ENCODE peak calls at places on chromosomes 12 and 14, in nine cellular contexts. G is kidney epithelial cell, I is cardiac muscle cell, M is H7, T is astrocyte of the cerebellum, J is lower leg skin, K is gastrocnemius medialis, S is pancreas, N is lung. L is an unnamed sample.

GRCh38 chr12:47811581-47812484 is 7.9 kb downstream of the HDAC7 start:
- DNase-seq in N (no peak), S (no peak), G (no peak), K (peak), T (no peak), I (peak), J (peak), M (no peak), L (no peak)

GRCh38 chr12:9391751-9392240 is 183.6 kb upstream of the PZP start:
- DNase-seq in N (no peak), J (no peak), M (peak), I (no peak), T (no peak), S (no peak), G (no peak), K (no peak), L (no peak)

GRCh38 chr12:12839886-12840285 is 26.7 kb downstream of the DDX47 start:
- DNase-seq in I (peak), K (no peak), G (peak), N (peak), M (no peak), S (no peak), J (no peak), T (peak), L (no peak)

GRCh38 chr12:132490481-132491348 is 764 bp downstream of the FBRSL1 start:
- DNase-seq in K (no peak), J (no peak), T (no peak), M (peak), N (no peak), S (no peak), I (peak), G (no peak), L (no peak)

GRCh38 chr12:47725893-47726292 is 603 bp upstream of the ENDOU start:
- DNase-seq in I (peak), K (no peak), G (no peak), N (no peak), M (no peak), S (no peak), T (peak), J (no peak), L (peak)

GRCh38 chr12:107032266-107032665 is 45.3 kb upstream of the MTERF2 start:
- DNase-seq in J (no peak), K (no peak), M (no peak), S (no peak), T (no peak), G (no peak), N (no peak), I (no peak), L (no peak)

GRCh38 chr12:4169959-4170358 is 103.6 kb upstream of the CCND2 start:
- DNase-seq in M (no peak), J (no peak), S (no peak), N (no peak), I (no peak), T (no peak), G (no peak), K (no peak), L (no peak)

GRCh38 chr12:130412384-130412783 is 74.7 kb downstream of the PIWIL1 start:
- DNase-seq in J (no peak), S (no peak), I (no peak), T (no peak), M (no peak), N (no peak), G (no peak), K (no peak), L (no peak)

GRCh38 chr12:8636581-8636980 is 23.9 kb upstream of the AICDA start:
- DNase-seq in G (no peak), K (no peak), N (no peak), S (no peak), I (no peak), J (no peak), M (no peak), T (no peak), L (no peak)

GRCh38 chr14:30610719-30611388 is 11.3 kb upstream of the SCFD1 start:
- DNase-seq in N (peak), J (peak), K (peak), I (peak), G (no peak), M (no peak), S (peak), T (peak), L (no peak)

GRCh38 chr14:69002069-69002468 is 23.0 kb upstream of the ACTN1 start:
- DNase-seq in G (no peak), J (no peak), S (peak), T (no peak), I (no peak), M (peak), K (no peak), N (no peak), L (no peak)

GRCh38 chr12:79776111-79776510 is 85.3 kb upstream of the PAWR start:
- DNase-seq in M (no peak), G (no peak), I (peak), J (no peak), S (no peak), N (no peak), T (peak), K (no peak), L (no peak)

GRCh38 chr14:97603201-97603600 is 806.0 kb downstream of the VRK1 start:
- DNase-seq in S (no peak), M (no peak), G (no peak), J (no peak), T (no peak), K (no peak), I (no peak), N (no peak), L (no peak)

GRCh38 chr14:97604731-97605130 is 807.5 kb downstream of the VRK1 start:
- DNase-seq in J (no peak), G (no peak), I (no peak), T (no peak), K (no peak), M (no peak), S (no peak), N (no peak), L (no peak)

DNA sequence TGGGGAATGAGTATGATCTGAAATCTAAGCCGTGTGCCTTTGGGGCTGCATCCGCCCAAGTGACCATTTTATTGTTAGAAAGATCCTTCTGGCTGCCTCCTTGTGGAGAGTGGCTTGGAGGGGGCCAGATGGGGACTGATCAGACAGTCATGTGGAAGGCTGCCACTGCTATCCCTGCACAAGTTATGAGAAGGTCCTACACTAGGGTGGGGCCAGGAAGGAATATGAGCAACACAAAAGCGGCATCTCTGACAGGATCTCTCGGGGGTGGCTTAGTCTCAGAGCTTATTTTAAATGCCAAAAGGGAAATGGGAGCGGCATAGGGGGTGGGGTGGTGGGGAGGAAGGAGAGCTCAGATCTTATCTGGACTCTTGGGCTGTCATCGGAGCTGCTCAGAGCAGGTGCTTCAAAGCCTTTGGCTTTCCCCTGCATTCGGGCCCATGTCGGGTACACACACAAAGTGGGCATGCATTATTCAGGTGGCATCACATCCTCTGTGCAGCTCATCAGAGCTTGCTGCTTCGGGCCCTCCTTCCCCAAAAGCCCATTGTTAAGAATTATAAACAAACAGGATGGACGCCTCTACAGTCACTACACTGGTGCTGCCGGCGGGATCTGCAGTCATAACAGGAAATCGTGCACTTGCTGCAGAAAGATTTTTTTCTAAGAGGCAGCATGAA is 805.4 kb downstream of the VRK1 start:
- DNase-seq in K (no peak), S (no peak), M (no peak), N (no peak), T (no peak), J (no peak), G (no peak), I (no peak), L (no peak)
- H3K4me3 ChIP-seq in K (no peak), S (no peak), M (no peak), N (no peak), T (no peak), J (no peak), G (no peak), I (no peak), L (no peak)

GRCh38 chr12:1663440-1664132 is 27.3 kb upstream of the ADIPOR2 start:
- DNase-seq in K (no peak), M (no peak), I (no peak), G (no peak), S (no peak), N (no peak), T (no peak), J (no peak), L (no peak)

GRCh38 chr12:1662761-1663439 is 28.0 kb upstream of the ADIPOR2 start:
- DNase-seq in T (no peak), J (no peak), I (peak), M (peak), S (peak), G (peak), K (peak), N (peak), L (no peak)

GRCh38 chr12:1657616-1658167 is 28.7 kb downstream of the WNT5B start:
- DNase-seq in N (no peak), M (no peak), I (no peak), T (no peak), J (no peak), K (no peak), S (no peak), G (no peak), L (no peak)

GRCh38 chr12:1661553-1662335 is 29.1 kb upstream of the ADIPOR2 start:
- DNase-seq in T (peak), I (peak), G (peak), S (peak), J (peak), N (peak), M (peak), K (peak), L (peak)

DNA sequence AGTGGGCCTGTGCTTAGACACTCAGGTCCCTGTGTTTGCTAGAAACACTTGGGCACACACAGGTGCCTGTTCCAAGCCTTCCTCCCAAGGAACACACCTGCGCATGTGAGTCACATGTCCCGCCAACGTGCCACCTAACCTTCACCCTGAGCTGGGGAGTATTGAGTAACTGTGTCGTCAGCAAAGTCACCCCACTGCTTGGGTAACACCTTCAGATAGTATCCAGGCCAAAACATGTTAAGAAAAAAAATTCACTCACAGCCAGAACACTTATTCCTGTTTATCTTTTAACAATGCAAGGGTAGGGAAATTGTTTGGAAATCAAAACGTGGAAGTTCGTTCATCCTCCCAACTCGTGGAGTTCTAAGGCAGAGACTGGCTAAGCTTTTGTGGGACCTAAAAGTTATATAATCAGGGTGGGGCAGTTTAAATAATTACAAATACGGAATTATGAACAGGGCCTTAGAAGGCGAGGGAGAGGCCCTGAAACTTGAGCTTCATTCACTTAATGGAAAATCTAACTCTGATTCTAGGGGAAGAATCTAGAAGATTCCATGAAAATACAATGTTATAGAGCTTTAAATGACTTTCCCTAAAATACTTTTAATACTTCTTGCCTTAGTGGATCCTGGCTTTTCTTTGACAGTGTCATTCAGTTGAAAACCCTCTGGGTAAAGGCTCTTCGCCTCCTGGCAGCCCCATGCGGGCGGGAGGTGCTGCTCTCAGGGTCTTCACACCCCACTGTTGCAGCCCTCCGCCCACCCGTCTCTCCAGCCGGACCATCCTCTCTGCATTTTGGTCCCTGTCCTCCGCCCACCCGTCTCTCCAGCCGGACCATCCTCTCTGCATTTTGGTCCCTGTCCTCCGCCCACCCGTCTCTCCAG is 30.3 kb upstream of the ADIPOR2 start:
- DNase-seq in T (no peak), I (peak), M (peak), N (peak), S (peak), J (peak), K (peak), G (no peak), L (no peak)
- H3K4me3 ChIP-seq in T (no peak), I (no peak), M (no peak), N (no peak), S (no peak), J (no peak), K (no peak), G (no peak), L (no peak)

GRCh38 chr12:72272731-72273498 is 745 bp downstream of the TRHDE start:
- DNase-seq in M (peak), K (no peak), J (no peak), G (no peak), I (peak), N (no peak), S (peak), T (no peak), L (no peak)

GRCh38 chr12:72271401-72271740 is 799 bp upstream of the TRHDE start:
- DNase-seq in I (peak), K (no peak), N (no peak), J (no peak), G (no peak), S (peak), M (peak), T (peak), L (no peak)

GRCh38 chr12:72270246-72270645 is 1.9 kb upstream of the TRHDE start:
- DNase-seq in S (no peak), T (no peak), M (no peak), G (no peak), K (no peak), J (no peak), N (no peak), I (no peak), L (no peak)

GRCh38 chr12:72273499-72273837 is 1.3 kb downstream of the TRHDE start:
- DNase-seq in I (no peak), M (no peak), K (no peak), N (no peak), G (no peak), S (peak), T (no peak), J (no peak), L (no peak)

GRCh38 chr12:72271741-72272661 is at the start of gene TRHDE:
- DNase-seq in J (peak), I (peak), T (no peak), N (no peak), S (peak), G (no peak), K (no peak), M (peak), L (no peak)
- H3K4me3 ChIP-seq in J (peak), I (peak), T (peak), N (peak), S (peak), G (peak), K (peak), M (peak), L (no peak)

GRCh38 chr12:39763071-39763893 is 143.7 kb upstream of the ABCD2 start:
- DNase-seq in I (no peak), G (no peak), T (no peak), S (no peak), N (no peak), K (no peak), M (no peak), J (no peak), L (no peak)

GRCh38 chr12:39764944-39765560 is 145.4 kb upstream of the ABCD2 start:
- DNase-seq in T (peak), I (peak), M (peak), N (no peak), S (no peak), J (no peak), K (no peak), G (peak), L (peak)

DNA sequence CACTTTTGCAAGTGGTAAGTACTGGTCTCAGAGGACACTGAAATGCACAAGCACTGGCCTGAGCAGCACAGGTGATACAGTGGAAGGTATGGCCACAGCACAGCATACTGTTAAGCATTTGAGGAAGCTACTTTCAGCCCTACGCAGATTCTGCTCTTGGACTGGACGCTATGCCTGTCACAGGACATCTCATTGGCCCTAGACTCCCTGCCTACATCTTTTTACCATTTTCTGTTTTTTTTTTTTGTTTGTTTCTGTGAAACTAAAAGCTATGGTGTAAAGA is 144.2 kb upstream of the ABCD2 start:
- DNase-seq in I (no peak), M (no peak), T (no peak), G (no peak), N (no peak), J (no peak), S (no peak), K (no peak), L (no peak)
- H3K4me3 ChIP-seq in I (no peak), M (no peak), T (no peak), G (no peak), N (no peak), J (no peak), S (no peak), K (no peak), L (no peak)

GRCh38 chr12:124567035-124567672 is at the start of gene NCOR2:
- DNase-seq in S (no peak), N (no peak), G (no peak), K (no peak), M (peak), J (no peak), I (no peak), T (no peak), L (no peak)

GRCh38 chr12:124570810-124571209 is 3.4 kb upstream of the NCOR2 start:
- DNase-seq in K (no peak), J (no peak), N (no peak), M (no peak), I (no peak), T (no peak), S (no peak), G (no peak), L (no peak)

GRCh38 chr12:124569375-124570148 is 2.1 kb upstream of the NCOR2 start:
- DNase-seq in K (no peak), S (no peak), M (peak), T (no peak), I (no peak), J (no peak), G (no peak), N (no peak), L (no peak)

GRCh38 chr12:124567673-124568373 is 411 bp upstream of the NCOR2 start:
- DNase-seq in J (peak), I (peak), T (peak), M (peak), K (peak), S (peak), G (no peak), N (peak), L (no peak)

DNA sequence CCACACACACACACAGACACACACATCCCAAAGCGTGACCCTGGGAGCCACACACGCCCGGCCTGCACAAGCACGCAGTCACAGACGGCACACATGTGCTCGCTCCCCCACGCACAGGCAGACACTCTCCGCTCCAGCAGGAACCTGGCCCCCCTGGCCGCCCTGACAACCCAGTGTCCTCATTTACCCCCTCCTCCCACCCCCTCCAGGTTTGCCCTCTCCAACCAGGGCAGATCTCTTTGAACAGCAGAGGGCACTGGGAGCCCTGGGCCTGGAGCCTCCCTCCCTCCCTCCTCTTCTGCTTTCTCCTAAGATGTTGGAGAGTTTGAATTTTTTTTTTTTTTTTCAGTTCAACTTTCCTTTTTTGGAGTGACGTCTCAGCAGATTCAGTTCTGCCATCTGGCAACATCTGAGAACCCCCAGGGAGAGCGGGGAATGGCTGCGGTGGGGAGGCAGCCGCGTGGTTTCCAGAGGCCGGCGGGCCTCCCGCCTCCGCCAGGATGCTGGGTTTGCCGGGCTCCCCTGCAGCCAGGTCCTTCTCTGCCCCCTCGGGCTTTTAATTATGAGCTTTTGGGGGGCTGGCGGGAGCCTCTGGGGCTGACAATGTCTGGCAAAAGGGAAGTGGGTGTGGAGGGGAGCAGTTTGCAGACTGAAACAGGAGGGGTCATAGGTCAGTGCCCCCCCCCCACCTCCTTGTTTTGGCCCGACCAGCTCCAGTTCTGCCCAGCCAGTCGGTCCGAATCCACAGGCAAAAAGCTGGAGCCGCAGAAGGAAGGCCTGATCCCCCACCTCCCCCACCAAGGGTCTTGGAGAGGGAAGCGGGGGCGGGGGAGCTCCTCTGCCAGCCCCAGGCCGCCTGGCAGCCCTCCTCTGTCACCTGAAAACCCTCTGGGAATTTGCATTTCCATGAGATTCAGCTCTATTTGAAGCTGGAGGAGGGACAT is 1.3 kb upstream of the NCOR2 start:
- DNase-seq in T (peak), M (peak), N (peak), G (no peak), K (peak), J (peak), S (peak), I (peak), L (peak)
- H3K4me3 ChIP-seq in T (no peak), M (peak), N (no peak), G (no peak), K (peak), J (no peak), S (no peak), I (no peak), L (peak)

DNA sequence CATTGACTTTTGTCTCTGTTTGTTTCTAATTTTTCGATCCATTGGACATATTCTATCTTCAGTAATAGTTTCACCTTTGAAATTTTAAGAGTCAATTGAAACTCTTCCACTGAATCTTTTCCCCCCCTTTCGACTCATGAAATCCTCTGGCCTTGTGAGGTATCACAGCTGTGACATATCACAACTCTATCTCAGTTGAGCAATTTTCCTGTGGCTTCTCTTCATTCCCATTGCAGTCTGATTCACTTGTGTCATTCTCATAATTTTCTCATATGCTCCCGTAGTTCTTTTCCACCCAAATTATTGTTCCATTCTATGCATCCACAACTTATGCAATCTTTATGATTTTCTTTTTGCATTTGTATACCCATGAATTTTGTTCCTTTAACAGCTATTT is 261.6 kb downstream of the DACT1 start:
- DNase-seq in I (peak), G (no peak), K (no peak), S (no peak), J (no peak), M (no peak), N (no peak), T (no peak), L (no peak)
- H3K4me3 ChIP-seq in I (no peak), G (no peak), K (no peak), S (no peak), J (no peak), M (no peak), N (no peak), T (no peak), L (no peak)

GRCh38 chr14:99946652-99947489 is 118.4 kb upstream of the EVL start:
- DNase-seq in G (no peak), J (no peak), M (peak), I (peak), T (no peak), K (no peak), S (no peak), N (no peak), L (no peak)
- H3K4me3 ChIP-seq in G (peak), J (no peak), M (peak), I (peak), T (no peak), K (no peak), S (no peak), N (no peak), L (no peak)